ENCODE peak calls at places on chromosomes 13 and 19, in seven cellular contexts. One of them, this sample, is unnamed.

GRCh38 chr13:38979891-38980627 is 10.6 kb downstream of the STOML3 start:
- DNase-seq in substantia nigra: no peak
- DNase-seq in AG10803: peak
- DNase-seq in WTC11: no peak
- DNase-seq in naive thymus-derived CD8-positive, alpha-beta T cell: no peak
- DNase-seq in cardiac muscle cell: peak
- DNase-seq in OCI-LY7: no peak
- DNase-seq in this sample: no peak

GRCh38 chr13:102400619-102401125 is 1.2 kb downstream of the FGF14 start:
- DNase-seq in substantia nigra: no peak
- DNase-seq in AG10803: no peak
- DNase-seq in WTC11: peak
- DNase-seq in naive thymus-derived CD8-positive, alpha-beta T cell: no peak
- DNase-seq in cardiac muscle cell: no peak
- DNase-seq in OCI-LY7: no peak
- DNase-seq in this sample: no peak

GRCh38 chr13:20672772-20673171 is 30.7 kb upstream of the IL17D start:
- DNase-seq in substantia nigra: no peak
- DNase-seq in AG10803: peak
- DNase-seq in WTC11: no peak
- DNase-seq in naive thymus-derived CD8-positive, alpha-beta T cell: no peak
- DNase-seq in cardiac muscle cell: peak
- DNase-seq in OCI-LY7: no peak
- DNase-seq in this sample: no peak

GRCh38 chr13:107374038-107374437 is 806.1 kb upstream of the ARGLU1 start:
- DNase-seq in substantia nigra: no peak
- DNase-seq in AG10803: no peak
- DNase-seq in WTC11: no peak
- DNase-seq in naive thymus-derived CD8-positive, alpha-beta T cell: no peak
- DNase-seq in cardiac muscle cell: no peak
- DNase-seq in OCI-LY7: no peak
- DNase-seq in this sample: no peak

GRCh38 chr19:2923510-2923909 is 21.3 kb downstream of the ZNF77 start:
- DNase-seq in substantia nigra: no peak
- DNase-seq in AG10803: peak
- DNase-seq in WTC11: no peak
- DNase-seq in naive thymus-derived CD8-positive, alpha-beta T cell: no peak
- DNase-seq in cardiac muscle cell: peak
- DNase-seq in OCI-LY7: no peak
- DNase-seq in this sample: peak

GRCh38 chr13:32734511-32734910 is 148.3 kb downstream of the PDS5B start:
- DNase-seq in substantia nigra: no peak
- DNase-seq in AG10803: peak
- DNase-seq in WTC11: no peak
- DNase-seq in naive thymus-derived CD8-positive, alpha-beta T cell: no peak
- DNase-seq in cardiac muscle cell: peak
- DNase-seq in OCI-LY7: no peak
- DNase-seq in this sample: peak

GRCh38 chr13:109212630-109213029 is 573.8 kb downstream of the IRS2 start:
- DNase-seq in substantia nigra: no peak
- DNase-seq in AG10803: no peak
- DNase-seq in WTC11: no peak
- DNase-seq in naive thymus-derived CD8-positive, alpha-beta T cell: no peak
- DNase-seq in cardiac muscle cell: no peak
- DNase-seq in OCI-LY7: no peak
- DNase-seq in this sample: no peak

GRCh38 chr19:1618157-1619093 is 13.2 kb upstream of the UQCR11 start:
- DNase-seq in substantia nigra: no peak
- DNase-seq in AG10803: peak
- DNase-seq in WTC11: peak
- DNase-seq in naive thymus-derived CD8-positive, alpha-beta T cell: no peak
- DNase-seq in cardiac muscle cell: peak
- DNase-seq in OCI-LY7: peak
- DNase-seq in this sample: peak

GRCh38 chr19:16588824-16589577 is 16.8 kb upstream of the SLC35E1 start:
- DNase-seq in substantia nigra: no peak
- DNase-seq in AG10803: no peak
- DNase-seq in WTC11: no peak
- DNase-seq in naive thymus-derived CD8-positive, alpha-beta T cell: no peak
- DNase-seq in cardiac muscle cell: no peak
- DNase-seq in OCI-LY7: no peak
- DNase-seq in this sample: no peak

GRCh38 chr19:50952890-50953289 is at the start of gene KLK5:
- DNase-seq in substantia nigra: no peak
- DNase-seq in AG10803: no peak
- DNase-seq in WTC11: peak
- DNase-seq in naive thymus-derived CD8-positive, alpha-beta T cell: no peak
- DNase-seq in cardiac muscle cell: no peak
- DNase-seq in OCI-LY7: no peak
- DNase-seq in this sample: no peak

GRCh38 chr13:95298971-95299627 is 2.2 kb downstream of the ABCC4 start:
- DNase-seq in substantia nigra: no peak
- DNase-seq in AG10803: peak
- DNase-seq in WTC11: no peak
- DNase-seq in naive thymus-derived CD8-positive, alpha-beta T cell: no peak
- DNase-seq in cardiac muscle cell: peak
- DNase-seq in OCI-LY7: no peak
- DNase-seq in this sample: peak

GRCh38 chr19:50551713-50552187 is 16.5 kb downstream of the LRRC4B start:
- DNase-seq in substantia nigra: no peak
- DNase-seq in AG10803: no peak
- DNase-seq in WTC11: no peak
- DNase-seq in naive thymus-derived CD8-positive, alpha-beta T cell: no peak
- DNase-seq in cardiac muscle cell: peak
- DNase-seq in OCI-LY7: no peak
- DNase-seq in this sample: no peak

GRCh38 chr13:29858231-29858630 is 7.8 kb upstream of the UBL3 start:
- DNase-seq in substantia nigra: no peak
- DNase-seq in AG10803: no peak
- DNase-seq in WTC11: no peak
- DNase-seq in naive thymus-derived CD8-positive, alpha-beta T cell: no peak
- DNase-seq in cardiac muscle cell: no peak
- DNase-seq in OCI-LY7: no peak
- DNase-seq in this sample: no peak

GRCh38 chr13:34265016-34265692 is 447.2 kb downstream of the RFC3 start:
- DNase-seq in substantia nigra: no peak
- DNase-seq in AG10803: no peak
- DNase-seq in WTC11: no peak
- DNase-seq in naive thymus-derived CD8-positive, alpha-beta T cell: no peak
- DNase-seq in cardiac muscle cell: no peak
- DNase-seq in OCI-LY7: no peak
- DNase-seq in this sample: no peak

GRCh38 chr13:51764184-51765141 is 39.5 kb downstream of the DHRS12 start:
- DNase-seq in substantia nigra: peak
- DNase-seq in AG10803: peak
- DNase-seq in WTC11: no peak
- DNase-seq in naive thymus-derived CD8-positive, alpha-beta T cell: peak
- DNase-seq in cardiac muscle cell: peak
- DNase-seq in OCI-LY7: no peak
- DNase-seq in this sample: no peak

GRCh38 chr13:46596501-46596900 is 43.5 kb downstream of the LRCH1 start:
- DNase-seq in substantia nigra: no peak
- DNase-seq in AG10803: no peak
- DNase-seq in WTC11: no peak
- DNase-seq in naive thymus-derived CD8-positive, alpha-beta T cell: no peak
- DNase-seq in cardiac muscle cell: no peak
- DNase-seq in OCI-LY7: no peak
- DNase-seq in this sample: no peak

GRCh38 chr13:33676045-33676699 is 141.8 kb upstream of the RFC3 start:
- DNase-seq in substantia nigra: no peak
- DNase-seq in AG10803: peak
- DNase-seq in WTC11: no peak
- DNase-seq in naive thymus-derived CD8-positive, alpha-beta T cell: no peak
- DNase-seq in cardiac muscle cell: peak
- DNase-seq in OCI-LY7: no peak
- DNase-seq in this sample: peak

GRCh38 chr19:45515081-45515624 is 7.9 kb downstream of the VASP start:
- DNase-seq in substantia nigra: no peak
- DNase-seq in AG10803: no peak
- DNase-seq in WTC11: no peak
- DNase-seq in naive thymus-derived CD8-positive, alpha-beta T cell: no peak
- DNase-seq in cardiac muscle cell: no peak
- DNase-seq in OCI-LY7: peak
- DNase-seq in this sample: no peak

GRCh38 chr13:60229708-60230272 is 66.1 kb upstream of the DIAPH3 start:
- DNase-seq in substantia nigra: no peak
- DNase-seq in AG10803: no peak
- DNase-seq in WTC11: no peak
- DNase-seq in naive thymus-derived CD8-positive, alpha-beta T cell: no peak
- DNase-seq in cardiac muscle cell: peak
- DNase-seq in OCI-LY7: no peak
- DNase-seq in this sample: no peak

GRCh38 chr19:39351537-39352037 is 9.4 kb downstream of the SAMD4B start:
- DNase-seq in substantia nigra: no peak
- DNase-seq in AG10803: peak
- DNase-seq in WTC11: no peak
- DNase-seq in naive thymus-derived CD8-positive, alpha-beta T cell: no peak
- DNase-seq in cardiac muscle cell: peak
- DNase-seq in OCI-LY7: peak
- DNase-seq in this sample: no peak

This sample was measured in MCF 10A.